ENCODE peak calls at places on chromosome 4, in six cellular contexts. One of them, this sample, is unnamed.

GRCh38 chr4:8278421-8279287 is 9.1 kb downstream of the HTRA3 start:
- DNase-seq in astrocyte: peak; percentile 73
- DNase-seq in H1: no peak
- DNase-seq in mammary epithelial cell: peak; percentile 46
- DNase-seq in HCT116: no peak
- DNase-seq in hepatocyte: peak; percentile 71
- DNase-seq in this sample: no peak

GRCh38 chr4:10075953-10076391 is 40.6 kb downstream of the WDR1 start:
- DNase-seq in H1: no peak
- DNase-seq in astrocyte: no peak
- DNase-seq in hepatocyte: no peak
- DNase-seq in HCT116: no peak
- DNase-seq in mammary epithelial cell: no peak
- DNase-seq in this sample: no peak

GRCh38 chr4:3865986-3866812 is 100.0 kb downstream of the ADRA2C start:
- DNase-seq in H1: no peak
- DNase-seq in hepatocyte: no peak
- DNase-seq in mammary epithelial cell: no peak
- DNase-seq in HCT116: no peak
- DNase-seq in astrocyte: no peak
- DNase-seq in this sample: no peak

GRCh38 chr4:176814770-176815169 is 22.0 kb upstream of the VEGFC start:
- DNase-seq in hepatocyte: no peak
- DNase-seq in mammary epithelial cell: no peak
- DNase-seq in HCT116: no peak
- DNase-seq in H1: no peak
- DNase-seq in astrocyte: peak; percentile 95
- DNase-seq in this sample: no peak

GRCh38 chr4:91448668-91449330 is 855.0 kb upstream of the GRID2 start:
- DNase-seq in H1: no peak
- DNase-seq in astrocyte: peak; percentile 75
- DNase-seq in HCT116: peak; percentile 13
- DNase-seq in hepatocyte: peak; percentile 23
- DNase-seq in mammary epithelial cell: peak; percentile 78
- DNase-seq in this sample: peak; percentile 9

GRCh38 chr4:76659103-76659490 is 224.1 kb downstream of the SHROOM3 start:
- DNase-seq in hepatocyte: no peak
- DNase-seq in astrocyte: peak; percentile 75
- DNase-seq in mammary epithelial cell: no peak
- DNase-seq in HCT116: no peak
- DNase-seq in H1: no peak
- DNase-seq in this sample: no peak

GRCh38 chr4:161256716-161257115 is 907.1 kb downstream of the FSTL5 start:
- DNase-seq in HCT116: peak; percentile 7
- DNase-seq in mammary epithelial cell: no peak
- DNase-seq in H1: no peak
- DNase-seq in astrocyte: no peak
- DNase-seq in hepatocyte: peak; percentile 7
- DNase-seq in this sample: no peak

GRCh38 chr4:177441803-177442622 is at the start of gene AGA:
- DNase-seq in astrocyte: peak; percentile 88
- DNase-seq in H1: peak; percentile 78
- DNase-seq in hepatocyte: peak; percentile 98
- DNase-seq in mammary epithelial cell: peak; percentile 94
- DNase-seq in HCT116: peak; percentile 86
- DNase-seq in this sample: peak; percentile 44

GRCh38 chr4:37719021-37719420 is 32.8 kb upstream of the RELL1 start:
- DNase-seq in HCT116: no peak
- DNase-seq in H1: no peak
- DNase-seq in astrocyte: peak; percentile 47
- DNase-seq in mammary epithelial cell: peak; percentile 57
- DNase-seq in hepatocyte: no peak
- DNase-seq in this sample: no peak

GRCh38 chr4:146335763-146336412 is 121.5 kb downstream of the REELD1 start:
- DNase-seq in astrocyte: no peak
- DNase-seq in hepatocyte: no peak
- DNase-seq in H1: no peak
- DNase-seq in mammary epithelial cell: peak; percentile 47
- DNase-seq in HCT116: no peak
- DNase-seq in this sample: no peak

GRCh38 chr4:147049940-147050852 is 104.5 kb upstream of the TTC29 start:
- DNase-seq in HCT116: no peak
- DNase-seq in H1: no peak
- DNase-seq in astrocyte: peak; percentile 81
- DNase-seq in hepatocyte: peak; percentile 31
- DNase-seq in mammary epithelial cell: peak; percentile 24
- DNase-seq in this sample: no peak

GRCh38 chr4:25635501-25635900 is 20.1 kb upstream of the SLC34A2 start:
- DNase-seq in H1: no peak
- DNase-seq in hepatocyte: no peak
- DNase-seq in mammary epithelial cell: peak; percentile 56
- DNase-seq in HCT116: peak; percentile 39
- DNase-seq in astrocyte: no peak
- DNase-seq in this sample: peak; percentile 21

GRCh38 chr4:2789801-2790582 is 2.9 kb upstream of the SH3BP2 start:
- DNase-seq in mammary epithelial cell: no peak
- DNase-seq in H1: no peak
- DNase-seq in HCT116: no peak
- DNase-seq in astrocyte: no peak
- DNase-seq in hepatocyte: peak; percentile 3
- DNase-seq in this sample: no peak

GRCh38 chr4:145732416-145732815 is 52.5 kb downstream of the C4orf51 start:
- DNase-seq in hepatocyte: no peak
- DNase-seq in astrocyte: no peak
- DNase-seq in HCT116: no peak
- DNase-seq in H1: no peak
- DNase-seq in mammary epithelial cell: no peak
- DNase-seq in this sample: no peak

GRCh38 chr4:109319156-109319555 is 16.7 kb upstream of the COL25A1 start:
- DNase-seq in hepatocyte: no peak
- DNase-seq in H1: no peak
- DNase-seq in mammary epithelial cell: no peak
- DNase-seq in astrocyte: no peak
- DNase-seq in HCT116: no peak
- DNase-seq in this sample: no peak

GRCh38 chr4:74474345-74475099 is 29.6 kb downstream of the AREG start:
- DNase-seq in HCT116: no peak
- DNase-seq in H1: no peak
- DNase-seq in hepatocyte: no peak
- DNase-seq in astrocyte: peak; percentile 51
- DNase-seq in mammary epithelial cell: peak; percentile 41
- DNase-seq in this sample: no peak

GRCh38 chr4:88033309-88033708 is 25.9 kb downstream of the PKD2 start:
- DNase-seq in H1: no peak
- DNase-seq in HCT116: peak; percentile 34
- DNase-seq in astrocyte: peak; percentile 35
- DNase-seq in mammary epithelial cell: peak; percentile 52
- DNase-seq in hepatocyte: peak; percentile 80
- DNase-seq in this sample: no peak

GRCh38 chr4:62162606-62163005 is 962.5 kb downstream of the ADGRL3 start:
- DNase-seq in hepatocyte: no peak
- DNase-seq in HCT116: no peak
- DNase-seq in mammary epithelial cell: no peak
- DNase-seq in H1: peak; percentile 2
- DNase-seq in astrocyte: no peak
- DNase-seq in this sample: no peak

GRCh38 chr4:11669156-11669555 is 240.5 kb upstream of the HS3ST1 start:
- DNase-seq in astrocyte: peak; percentile 7
- DNase-seq in HCT116: no peak
- DNase-seq in H1: no peak
- DNase-seq in hepatocyte: no peak
- DNase-seq in mammary epithelial cell: peak; percentile 28
- DNase-seq in this sample: peak; percentile 35

GRCh38 chr4:34972189-34972588 is 1272.1 kb downstream of the ARAP2 start:
- DNase-seq in H1: no peak
- DNase-seq in astrocyte: no peak
- DNase-seq in HCT116: no peak
- DNase-seq in mammary epithelial cell: no peak
- DNase-seq in hepatocyte: no peak
- DNase-seq in this sample: no peak

GRCh38 chr4:3017504-3017903 is 54.1 kb downstream of the GRK4 start:
- DNase-seq in hepatocyte: no peak
- DNase-seq in astrocyte: peak; percentile 70
- DNase-seq in H1: no peak
- DNase-seq in mammary epithelial cell: no peak
- DNase-seq in HCT116: no peak
- DNase-seq in this sample: no peak

GRCh38 chr4:52658671-52659015 is 458 bp downstream of the USP46 start:
- DNase-seq in H1: no peak
- DNase-seq in HCT116: no peak
- DNase-seq in mammary epithelial cell: no peak
- DNase-seq in hepatocyte: no peak
- DNase-seq in astrocyte: no peak
- DNase-seq in this sample: no peak

GRCh38 chr4:157810137-157810774 is 362.6 kb downstream of the GASK1B start:
- DNase-seq in mammary epithelial cell: peak; percentile 46
- DNase-seq in HCT116: no peak
- DNase-seq in hepatocyte: peak; percentile 28
- DNase-seq in astrocyte: no peak
- DNase-seq in H1: no peak
- DNase-seq in this sample: no peak

DNA sequence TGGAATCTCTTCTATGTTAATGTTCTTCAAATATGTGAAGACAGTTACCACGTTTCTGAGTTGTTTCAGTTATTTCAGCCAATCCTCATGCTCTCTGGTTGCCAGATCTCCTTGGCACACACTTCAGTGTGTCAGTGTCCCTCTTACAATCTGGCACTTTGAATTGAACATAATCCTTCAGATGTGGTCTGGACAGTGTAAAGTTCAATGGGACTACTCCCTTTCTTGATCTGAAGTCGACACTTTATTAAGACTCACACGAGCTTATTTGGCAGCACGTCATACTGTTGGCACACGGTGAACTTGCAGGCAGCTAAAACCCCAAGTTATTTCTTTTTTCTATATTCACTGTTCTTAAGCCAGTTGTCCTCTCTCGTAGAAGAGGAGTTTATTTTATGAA is 28.2 kb downstream of the ARSJ start:
- DNase-seq in H1: no peak
- DNase-seq in HCT116: peak; percentile 45
- DNase-seq in astrocyte: peak; percentile 68
- DNase-seq in mammary epithelial cell: no peak
- DNase-seq in hepatocyte: peak; percentile 12
- DNase-seq in this sample: no peak
- TF ChIP-seq EZH2 in H1: no peak
- TF ChIP-seq EZH2 in HCT116: no peak
- TF ChIP-seq EZH2 in astrocyte: no peak
- TF ChIP-seq EZH2 in mammary epithelial cell: no peak
- TF ChIP-seq EZH2 in hepatocyte: no peak
- TF ChIP-seq EZH2 in this sample: no peak

GRCh38 chr4:24561438-24562139 is 22.8 kb downstream of the DHX15 start:
- DNase-seq in H1: no peak
- DNase-seq in HCT116: no peak
- DNase-seq in hepatocyte: no peak
- DNase-seq in astrocyte: no peak
- DNase-seq in mammary epithelial cell: no peak
- DNase-seq in this sample: no peak

GRCh38 chr4:24560770-24561415 is 23.5 kb downstream of the DHX15 start:
- DNase-seq in astrocyte: peak; percentile 64
- DNase-seq in mammary epithelial cell: no peak
- DNase-seq in hepatocyte: no peak
- DNase-seq in HCT116: no peak
- DNase-seq in H1: no peak
- DNase-seq in this sample: no peak

GRCh38 chr4:24559032-24559821 is 25.1 kb downstream of the DHX15 start:
- DNase-seq in H1: no peak
- DNase-seq in HCT116: no peak
- DNase-seq in astrocyte: peak; percentile 33
- DNase-seq in mammary epithelial cell: no peak
- DNase-seq in hepatocyte: no peak
- DNase-seq in this sample: no peak

GRCh38 chr4:24557036-24558022 is 27.0 kb downstream of the DHX15 start:
- DNase-seq in mammary epithelial cell: no peak
- DNase-seq in astrocyte: peak; percentile 38
- DNase-seq in hepatocyte: peak; percentile 12
- DNase-seq in H1: no peak
- DNase-seq in HCT116: peak; percentile 6
- DNase-seq in this sample: no peak

DNA sequence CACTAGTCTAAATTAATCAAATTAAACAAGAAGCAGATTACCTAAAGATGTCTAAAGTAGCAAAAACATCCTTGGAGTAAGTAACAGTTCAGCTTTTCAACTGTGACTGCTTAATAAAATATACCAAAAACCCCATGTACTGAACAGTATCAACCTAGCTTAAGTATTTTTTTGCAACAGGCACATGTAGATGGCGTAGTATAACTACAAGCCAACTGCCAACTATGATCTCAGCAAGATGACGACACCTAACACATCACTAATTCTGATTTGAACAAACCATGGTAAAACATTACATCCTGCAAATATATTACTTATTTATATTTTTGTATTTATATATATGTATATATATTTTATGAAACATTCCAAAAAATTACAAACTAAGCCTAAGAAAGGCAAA is 24.5 kb downstream of the DHX15 start:
- DNase-seq in mammary epithelial cell: no peak
- DNase-seq in HCT116: no peak
- DNase-seq in H1: no peak
- DNase-seq in astrocyte: peak; percentile 49
- DNase-seq in hepatocyte: no peak
- DNase-seq in this sample: no peak
- H4K20me1 ChIP-seq in mammary epithelial cell: peaks cover 79% of the 10 kb centered on the region
- H4K20me1 ChIP-seq in HCT116: peaks cover 87% of the 10 kb centered on the region
- H4K20me1 ChIP-seq in H1: peaks cover 30% of the 10 kb centered on the region
- H4K20me1 ChIP-seq in astrocyte: peaks cover 92% of the 10 kb centered on the region
- H4K20me1 ChIP-seq in hepatocyte: peaks cover 96% of the 10 kb centered on the region
- H4K20me1 ChIP-seq in this sample: peaks cover 44% of the 10 kb centered on the region

DNA sequence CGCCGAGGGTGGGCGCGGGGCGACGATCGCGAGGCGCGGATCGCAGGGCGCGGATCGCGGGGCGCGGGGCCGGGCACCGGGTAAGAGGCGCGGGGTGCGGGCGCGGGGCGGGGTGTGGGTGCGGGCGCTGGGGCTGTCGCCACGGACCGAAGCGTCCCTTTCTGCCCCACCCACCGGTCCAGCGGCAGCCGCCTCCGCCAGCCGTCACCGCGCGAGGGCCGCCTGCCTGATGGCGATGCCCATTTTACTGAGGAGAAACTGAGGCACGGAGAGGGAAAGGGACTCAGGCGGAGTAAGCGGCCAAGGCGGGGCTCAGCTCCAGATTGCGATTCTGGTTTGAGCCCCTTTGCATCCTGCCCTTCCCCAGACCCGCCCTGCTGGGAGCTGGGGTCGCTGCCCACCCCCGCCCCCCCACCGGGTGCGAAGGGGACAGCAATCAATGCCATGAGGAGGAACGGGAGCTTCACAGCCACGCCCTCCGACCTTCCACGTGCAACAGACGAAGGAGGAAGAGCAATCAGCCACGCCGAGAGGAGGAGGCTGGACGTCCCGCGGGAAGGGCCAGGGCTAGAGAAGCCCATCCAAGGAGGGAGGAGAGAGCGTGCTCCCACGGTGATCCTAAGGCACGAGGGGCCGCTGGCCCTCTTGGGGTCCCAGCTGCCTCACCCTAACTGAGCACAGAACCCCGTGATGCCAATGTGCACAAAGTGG is 10.9 kb upstream of the MAN2B2 start:
- DNase-seq in astrocyte: no peak
- DNase-seq in hepatocyte: no peak
- DNase-seq in HCT116: no peak
- DNase-seq in mammary epithelial cell: no peak
- DNase-seq in H1: no peak
- DNase-seq in this sample: no peak
- TF ChIP-seq EZH2 in astrocyte: peak; percentile 77
- TF ChIP-seq EZH2 in hepatocyte: peak; percentile 51
- TF ChIP-seq EZH2 in HCT116: no peak
- TF ChIP-seq EZH2 in mammary epithelial cell: no peak
- TF ChIP-seq EZH2 in H1: peak; percentile 53
- TF ChIP-seq EZH2 in this sample: no peak

GRCh38 chr4:82372874-82373815 is 646 bp downstream of the HNRNPD start:
- DNase-seq in HCT116: peak; percentile 67
- DNase-seq in astrocyte: peak; percentile 50
- DNase-seq in mammary epithelial cell: peak; percentile 79
- DNase-seq in hepatocyte: peak; percentile 87
- DNase-seq in H1: peak; percentile 31
- DNase-seq in this sample: no peak
- H4K20me1 ChIP-seq in HCT116: peaks cover 42% of the 10 kb centered on the region
- H4K20me1 ChIP-seq in astrocyte: peaks cover 64% of the 10 kb centered on the region
- H4K20me1 ChIP-seq in mammary epithelial cell: peaks cover 22% of the 10 kb centered on the region
- H4K20me1 ChIP-seq in hepatocyte: peaks cover 53% of the 10 kb centered on the region
- H4K20me1 ChIP-seq in H1: peaks cover 30% of the 10 kb centered on the region
- H4K20me1 ChIP-seq in this sample: peaks cover 27% of the 10 kb centered on the region

This sample was measured in keratinocyte.